ENCODE peak calls at places on chromosomes 4 and X, in nine cellular contexts. One of them, this sample, is unnamed. For H3K9me3, the result is how much of the 10 kb centered on the place peaks cover.

GRCh38 chr4:169660929-169661328 is 40.6 kb downstream of the CLCN3 start:
- DNase-seq in ovary: no peak
- DNase-seq in suprapubic skin: no peak
- DNase-seq in psoas muscle: no peak
- DNase-seq in tibial artery: no peak
- DNase-seq in mammary epithelial cell: no peak
- DNase-seq in pancreas: no peak
- DNase-seq in keratinocyte: no peak
- DNase-seq in tibial nerve: no peak
- DNase-seq in this sample: no peak

GRCh38 chr4:7831330-7831729 is 108.3 kb downstream of the AFAP1 start:
- DNase-seq in ovary: no peak
- DNase-seq in suprapubic skin: no peak
- DNase-seq in psoas muscle: no peak
- DNase-seq in tibial artery: peak
- DNase-seq in mammary epithelial cell: no peak
- DNase-seq in pancreas: no peak
- DNase-seq in keratinocyte: no peak
- DNase-seq in tibial nerve: no peak
- DNase-seq in this sample: no peak

GRCh38 chr4:180664766-180665368 is 1578.3 kb upstream of the TENM3 start:
- DNase-seq in ovary: no peak
- DNase-seq in suprapubic skin: peak
- DNase-seq in psoas muscle: no peak
- DNase-seq in tibial artery: peak
- DNase-seq in mammary epithelial cell: peak
- DNase-seq in pancreas: peak
- DNase-seq in keratinocyte: peak
- DNase-seq in tibial nerve: peak
- DNase-seq in this sample: peak

GRCh38 chr4:118036336-118036735 is 2.0 kb downstream of the NDST3 start:
- DNase-seq in ovary: no peak
- DNase-seq in suprapubic skin: no peak
- DNase-seq in psoas muscle: no peak
- DNase-seq in tibial artery: no peak
- DNase-seq in mammary epithelial cell: no peak
- DNase-seq in pancreas: no peak
- DNase-seq in keratinocyte: no peak
- DNase-seq in tibial nerve: no peak
- DNase-seq in this sample: no peak

GRCh38 chrX:21770631-21771321 is 12.9 kb upstream of the SMPX start:
- DNase-seq in ovary: no peak
- DNase-seq in suprapubic skin: no peak
- DNase-seq in psoas muscle: no peak
- DNase-seq in tibial artery: no peak
- DNase-seq in mammary epithelial cell: no peak
- DNase-seq in pancreas: no peak
- DNase-seq in keratinocyte: no peak
- DNase-seq in tibial nerve: no peak
- DNase-seq in this sample: no peak

GRCh38 chr4:112002301-112002700 is 143.0 kb upstream of the FAM241A start:
- DNase-seq in ovary: no peak
- DNase-seq in suprapubic skin: no peak
- DNase-seq in psoas muscle: no peak
- DNase-seq in tibial artery: no peak
- DNase-seq in mammary epithelial cell: peak
- DNase-seq in pancreas: no peak
- DNase-seq in keratinocyte: peak
- DNase-seq in tibial nerve: no peak
- DNase-seq in this sample: no peak

GRCh38 chr4:48139688-48140087 is 5.6 kb upstream of the TXK start:
- DNase-seq in ovary: no peak
- DNase-seq in suprapubic skin: no peak
- DNase-seq in psoas muscle: no peak
- DNase-seq in tibial artery: no peak
- DNase-seq in mammary epithelial cell: no peak
- DNase-seq in pancreas: no peak
- DNase-seq in keratinocyte: no peak
- DNase-seq in tibial nerve: no peak
- DNase-seq in this sample: no peak

GRCh38 chrX:18377802-18378201 is 23.3 kb upstream of the SCML2 start:
- DNase-seq in ovary: no peak
- DNase-seq in suprapubic skin: no peak
- DNase-seq in psoas muscle: no peak
- DNase-seq in tibial artery: no peak
- DNase-seq in mammary epithelial cell: no peak
- DNase-seq in pancreas: no peak
- DNase-seq in keratinocyte: no peak
- DNase-seq in tibial nerve: peak
- DNase-seq in this sample: no peak

GRCh38 chrX:12309040-12309732 is 170.9 kb downstream of the FRMPD4 start:
- DNase-seq in ovary: no peak
- DNase-seq in suprapubic skin: no peak
- DNase-seq in psoas muscle: no peak
- DNase-seq in tibial artery: no peak
- DNase-seq in mammary epithelial cell: no peak
- DNase-seq in pancreas: peak
- DNase-seq in keratinocyte: no peak
- DNase-seq in tibial nerve: no peak
- DNase-seq in this sample: no peak

GRCh38 chrX:39629001-39629400 is 468.8 kb downstream of the BCOR start:
- DNase-seq in ovary: no peak
- DNase-seq in suprapubic skin: no peak
- DNase-seq in psoas muscle: no peak
- DNase-seq in tibial artery: no peak
- DNase-seq in mammary epithelial cell: no peak
- DNase-seq in pancreas: no peak
- DNase-seq in keratinocyte: no peak
- DNase-seq in tibial nerve: no peak
- DNase-seq in this sample: no peak

GRCh38 chr4:2406406-2406805 is 12.0 kb downstream of the ZFYVE28 start:
- DNase-seq in ovary: no peak
- DNase-seq in suprapubic skin: no peak
- DNase-seq in psoas muscle: no peak
- DNase-seq in tibial artery: no peak
- DNase-seq in mammary epithelial cell: no peak
- DNase-seq in pancreas: no peak
- DNase-seq in keratinocyte: no peak
- DNase-seq in tibial nerve: no peak
- DNase-seq in this sample: no peak

GRCh38 chr4:177006331-177006730 is 213.6 kb upstream of the VEGFC start:
- DNase-seq in ovary: no peak
- DNase-seq in suprapubic skin: no peak
- DNase-seq in psoas muscle: no peak
- DNase-seq in tibial artery: no peak
- DNase-seq in mammary epithelial cell: no peak
- DNase-seq in pancreas: no peak
- DNase-seq in keratinocyte: no peak
- DNase-seq in tibial nerve: no peak
- DNase-seq in this sample: no peak

GRCh38 chr4:81136161-81136910 is 78.7 kb downstream of the PRKG2 start:
- DNase-seq in ovary: no peak
- DNase-seq in suprapubic skin: no peak
- DNase-seq in psoas muscle: no peak
- DNase-seq in tibial artery: peak
- DNase-seq in mammary epithelial cell: no peak
- DNase-seq in pancreas: no peak
- DNase-seq in keratinocyte: no peak
- DNase-seq in tibial nerve: peak
- DNase-seq in this sample: no peak

GRCh38 chr4:36351082-36351666 is 69.8 kb downstream of the DTHD1 start:
- DNase-seq in ovary: no peak
- DNase-seq in suprapubic skin: peak
- DNase-seq in psoas muscle: peak
- DNase-seq in tibial artery: peak
- DNase-seq in mammary epithelial cell: peak
- DNase-seq in pancreas: peak
- DNase-seq in keratinocyte: no peak
- DNase-seq in tibial nerve: peak
- DNase-seq in this sample: peak

DNA sequence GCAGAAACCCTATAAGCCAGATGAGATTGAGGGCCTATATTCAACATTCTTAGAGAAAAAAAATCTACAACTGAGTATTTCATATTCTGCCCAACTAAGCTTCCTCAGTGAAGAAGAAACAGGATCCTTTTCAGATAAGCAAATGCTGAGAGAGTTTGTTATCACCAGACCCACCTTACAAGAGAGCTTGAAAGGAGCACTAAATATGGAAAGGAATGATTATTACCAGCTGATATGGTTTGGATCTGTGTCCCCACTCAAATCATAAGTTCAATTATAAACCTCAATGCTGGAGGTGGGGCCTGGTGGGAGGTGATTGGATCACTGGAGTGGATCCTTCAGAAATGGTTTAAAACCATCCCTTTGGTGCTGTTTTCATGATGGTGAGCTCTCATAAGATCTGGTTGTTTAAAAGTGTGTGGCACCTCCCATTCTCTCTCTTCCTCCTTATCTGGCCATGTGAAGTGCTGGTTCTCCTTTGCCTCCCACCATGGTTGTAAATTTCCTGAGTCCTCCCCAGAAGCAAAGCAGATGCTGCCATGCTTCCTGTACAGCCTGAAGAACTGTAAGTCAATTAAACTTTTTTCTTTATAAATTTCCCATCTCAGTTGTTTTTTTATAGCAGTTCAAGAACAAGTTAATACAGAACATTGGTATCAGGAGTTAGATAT is 144.2 kb downstream of the MSN start:
- DNase-seq in ovary: no peak
- DNase-seq in suprapubic skin: no peak
- DNase-seq in psoas muscle: no peak
- DNase-seq in tibial artery: no peak
- DNase-seq in mammary epithelial cell: no peak
- DNase-seq in pancreas: no peak
- DNase-seq in keratinocyte: no peak
- DNase-seq in tibial nerve: no peak
- DNase-seq in this sample: no peak
- H3K9me3 ChIP-seq in ovary: under half
- H3K9me3 ChIP-seq in suprapubic skin: under half
- H3K9me3 ChIP-seq in psoas muscle: under half
- H3K9me3 ChIP-seq in tibial artery: under half
- H3K9me3 ChIP-seq in mammary epithelial cell: under half
- H3K9me3 ChIP-seq in pancreas: under half
- H3K9me3 ChIP-seq in keratinocyte: under half
- H3K9me3 ChIP-seq in tibial nerve: under half
- H3K9me3 ChIP-seq in this sample: under half

DNA sequence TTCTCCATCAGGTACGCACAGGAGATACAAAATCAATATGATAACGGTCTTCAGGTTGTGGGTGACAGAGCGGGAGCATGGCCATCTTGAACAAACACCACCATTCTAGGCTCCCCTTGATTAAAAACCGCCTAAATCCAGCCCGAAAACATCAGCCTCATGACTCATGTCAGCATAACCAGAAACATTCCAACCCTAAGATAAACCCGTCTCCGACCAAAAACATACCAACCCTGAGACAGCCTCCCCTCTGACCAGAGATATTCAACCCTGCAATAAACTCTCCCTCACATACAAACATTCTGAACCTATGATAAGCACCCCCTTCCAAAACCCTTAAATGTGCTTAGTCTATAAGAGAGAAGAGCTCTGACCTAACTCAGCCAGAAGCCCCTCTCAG is 157.9 kb downstream of the DHRSX start:
- DNase-seq in ovary: no peak
- DNase-seq in suprapubic skin: no peak
- DNase-seq in psoas muscle: no peak
- DNase-seq in tibial artery: no peak
- DNase-seq in mammary epithelial cell: no peak
- DNase-seq in pancreas: no peak
- DNase-seq in keratinocyte: no peak
- DNase-seq in tibial nerve: no peak
- DNase-seq in this sample: no peak
- H3K9me3 ChIP-seq in ovary: under half
- H3K9me3 ChIP-seq in suprapubic skin: under half
- H3K9me3 ChIP-seq in psoas muscle: under half
- H3K9me3 ChIP-seq in tibial artery: under half
- H3K9me3 ChIP-seq in mammary epithelial cell: under half
- H3K9me3 ChIP-seq in pancreas: under half
- H3K9me3 ChIP-seq in keratinocyte: under half
- H3K9me3 ChIP-seq in tibial nerve: under half
- H3K9me3 ChIP-seq in this sample: under half

GRCh38 chrX:44884944-44885343 is 12.0 kb downstream of the KDM6A start:
- DNase-seq in ovary: no peak
- DNase-seq in suprapubic skin: no peak
- DNase-seq in psoas muscle: no peak
- DNase-seq in tibial artery: no peak
- DNase-seq in mammary epithelial cell: no peak
- DNase-seq in pancreas: no peak
- DNase-seq in keratinocyte: no peak
- DNase-seq in tibial nerve: no peak
- DNase-seq in this sample: no peak

GRCh38 chrX:44891642-44892041 is 18.7 kb downstream of the KDM6A start:
- DNase-seq in ovary: no peak
- DNase-seq in suprapubic skin: no peak
- DNase-seq in psoas muscle: no peak
- DNase-seq in tibial artery: no peak
- DNase-seq in mammary epithelial cell: no peak
- DNase-seq in pancreas: no peak
- DNase-seq in keratinocyte: no peak
- DNase-seq in tibial nerve: no peak
- DNase-seq in this sample: no peak

GRCh38 chrX:44889824-44890223 is 16.8 kb downstream of the KDM6A start:
- DNase-seq in ovary: no peak
- DNase-seq in suprapubic skin: no peak
- DNase-seq in psoas muscle: no peak
- DNase-seq in tibial artery: no peak
- DNase-seq in mammary epithelial cell: no peak
- DNase-seq in pancreas: no peak
- DNase-seq in keratinocyte: no peak
- DNase-seq in tibial nerve: no peak
- DNase-seq in this sample: no peak

GRCh38 chrX:44890247-44890646 is 17.3 kb downstream of the KDM6A start:
- DNase-seq in ovary: no peak
- DNase-seq in suprapubic skin: no peak
- DNase-seq in psoas muscle: no peak
- DNase-seq in tibial artery: no peak
- DNase-seq in mammary epithelial cell: no peak
- DNase-seq in pancreas: no peak
- DNase-seq in keratinocyte: no peak
- DNase-seq in tibial nerve: no peak
- DNase-seq in this sample: no peak
- H3K9me3 ChIP-seq in ovary: under half
- H3K9me3 ChIP-seq in suprapubic skin: under half
- H3K9me3 ChIP-seq in psoas muscle: under half
- H3K9me3 ChIP-seq in tibial artery: under half
- H3K9me3 ChIP-seq in mammary epithelial cell: under half
- H3K9me3 ChIP-seq in pancreas: under half
- H3K9me3 ChIP-seq in keratinocyte: under half
- H3K9me3 ChIP-seq in tibial nerve: under half
- H3K9me3 ChIP-seq in this sample: under half

DNA sequence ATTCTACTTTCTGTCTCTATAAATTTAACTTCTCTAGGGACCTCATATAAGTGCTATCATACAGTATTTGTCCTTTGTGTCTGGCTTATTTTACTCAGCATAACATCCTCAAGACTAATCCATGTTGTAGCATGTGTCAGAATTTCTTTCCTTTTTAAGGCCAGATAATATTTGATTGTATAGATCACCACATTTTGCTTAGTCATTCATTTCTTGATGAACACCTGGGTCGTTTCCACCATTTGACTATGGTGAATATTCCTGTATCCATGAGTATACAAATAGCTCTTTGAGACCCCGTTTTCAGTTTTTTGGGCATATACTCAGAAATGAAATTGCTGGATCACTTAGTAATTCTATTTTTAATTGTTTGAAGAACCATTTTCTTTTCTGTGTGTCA is 12.0 kb downstream of the CNGA2 start:
- DNase-seq in ovary: no peak
- DNase-seq in suprapubic skin: no peak
- DNase-seq in psoas muscle: no peak
- DNase-seq in tibial artery: no peak
- DNase-seq in mammary epithelial cell: no peak
- DNase-seq in pancreas: no peak
- DNase-seq in keratinocyte: no peak
- DNase-seq in tibial nerve: no peak
- DNase-seq in this sample: no peak
- H3K9me3 ChIP-seq in ovary: under half
- H3K9me3 ChIP-seq in suprapubic skin: under half
- H3K9me3 ChIP-seq in psoas muscle: under half
- H3K9me3 ChIP-seq in tibial artery: under half
- H3K9me3 ChIP-seq in mammary epithelial cell: under half
- H3K9me3 ChIP-seq in pancreas: under half
- H3K9me3 ChIP-seq in keratinocyte: under half
- H3K9me3 ChIP-seq in tibial nerve: under half
- H3K9me3 ChIP-seq in this sample: under half